ENCODE peak calls at places on chromosomes 3 and 15, in four cellular contexts. L, F, I and H are unnamed samples.

GRCh38 chr15:67097893-67098740 is 32.7 kb downstream of the SMAD3 start:
- DNase-seq in L (no peak), F (no peak), I (no peak), H (peak)

GRCh38 chr15:70269991-70270751 is 172.5 kb upstream of the TLE3 start:
- DNase-seq in L (no peak), F (no peak), I (no peak), H (no peak)

GRCh38 chr15:72585659-72586058 is 68.8 kb upstream of the GOLGA6B start:
- DNase-seq in L (no peak), F (no peak), I (no peak), H (peak)

GRCh38 chr15:55279746-55280351 is 9.8 kb downstream of the RAB27A start:
- DNase-seq in L (no peak), F (no peak), I (peak), H (peak)

GRCh38 chr15:38252481-38253311 is at the start of gene SPRED1:
- DNase-seq in L (peak), F (no peak), I (peak), H (no peak)

GRCh38 chr3:42730294-42730693 is 27.7 kb upstream of the HHATL start:
- DNase-seq in L (no peak), F (no peak), I (no peak), H (no peak)

GRCh38 chr3:102471001-102471400 is 36.2 kb downstream of the ZPLD1 start:
- DNase-seq in L (no peak), F (peak), I (peak), H (no peak)

GRCh38 chr3:193207874-193208273 is 33.1 kb upstream of the PLAAT1 start:
- DNase-seq in L (no peak), F (no peak), I (no peak), H (no peak)

GRCh38 chr3:150145659-150146058 is 175.0 kb upstream of the PFN2 start:
- DNase-seq in L (no peak), F (no peak), I (peak), H (peak)

GRCh38 chr3:127320529-127321121 is 32.8 kb upstream of the PRR20G start:
- DNase-seq in L (no peak), F (no peak), I (no peak), H (no peak)

GRCh38 chr15:49313650-49314049 is 109.4 kb upstream of the FGF7 start:
- DNase-seq in L (no peak), F (no peak), I (no peak), H (peak)

GRCh38 chr3:59069838-59070237 is 20.0 kb upstream of the CFAP20DC start:
- DNase-seq in L (no peak), F (no peak), I (no peak), H (no peak)

GRCh38 chr3:160343132-160343531 is 55.9 kb downstream of the IFT80 start:
- DNase-seq in L (no peak), F (no peak), I (no peak), H (peak)

GRCh38 chr3:11998091-11998490 is 6.1 kb upstream of the SYN2 start:
- DNase-seq in L (no peak), F (no peak), I (no peak), H (no peak)

GRCh38 chr3:122105626-122106025 is 50.5 kb downstream of the CD86 start:
- DNase-seq in L (no peak), F (no peak), I (no peak), H (no peak)

GRCh38 chr3:46883252-46884185 is 6.0 kb downstream of the PTH1R start:
- DNase-seq in L (no peak), F (no peak), I (no peak), H (peak)

GRCh38 chr3:114553949-114554593 is 260.2 kb downstream of the TIGIT start:
- DNase-seq in L (no peak), F (no peak), I (no peak), H (no peak)

GRCh38 chr15:74418575-74419338 is 15.0 kb downstream of the SEMA7A start:
- DNase-seq in L (no peak), F (no peak), I (no peak), H (no peak)

GRCh38 chr3:118573922-118574321 is 460.7 kb downstream of the IGSF11 start:
- DNase-seq in L (no peak), F (no peak), I (no peak), H (no peak)

GRCh38 chr3:36505393-36505792 is 125.1 kb downstream of the STAC start:
- DNase-seq in L (no peak), F (no peak), I (no peak), H (no peak)

GRCh38 chr3:149010504-149010951 is 19.2 kb downstream of the GYG1 start:
- DNase-seq in L (no peak), F (no peak), I (no peak), H (peak)

GRCh38 chr3:41900265-41900664 is 61.6 kb downstream of the ULK4 start:
- DNase-seq in L (peak), F (no peak), I (no peak), H (peak)

GRCh38 chr3:169966951-169967915 is 626 bp downstream of the SEC62 start:
- DNase-seq in L (peak), F (no peak), I (peak), H (peak)

GRCh38 chr3:186414735-186415419 is 52.8 kb upstream of the DGKG start:
- DNase-seq in L (no peak), F (no peak), I (no peak), H (peak)
- H2BK12ac ChIP-seq in L (no peak), F (peak), I (no peak), H (no peak)

GRCh38 chr3:138348950-138349739 is 766 bp downstream of the MRAS start:
- DNase-seq in L (no peak), F (no peak), I (no peak), H (peak)
- H3K4me3 ChIP-seq in L (peak), F (peak), I (peak), H (peak)

GRCh38 chr3:45127130-45127822 is 18.9 kb downstream of the CDCP1 start:
- DNase-seq in L (no peak), F (no peak), I (no peak), H (no peak)

GRCh38 chr3:45124956-45125355 is 21.2 kb downstream of the CDCP1 start:
- DNase-seq in L (no peak), F (no peak), I (no peak), H (no peak)

GRCh38 chr3:45126730-45127129 is 19.4 kb downstream of the CDCP1 start:
- DNase-seq in L (no peak), F (no peak), I (no peak), H (no peak)

GRCh38 chr3:45124379-45124778 is 21.8 kb downstream of the CDCP1 start:
- DNase-seq in L (no peak), F (no peak), I (no peak), H (peak)

DNA sequence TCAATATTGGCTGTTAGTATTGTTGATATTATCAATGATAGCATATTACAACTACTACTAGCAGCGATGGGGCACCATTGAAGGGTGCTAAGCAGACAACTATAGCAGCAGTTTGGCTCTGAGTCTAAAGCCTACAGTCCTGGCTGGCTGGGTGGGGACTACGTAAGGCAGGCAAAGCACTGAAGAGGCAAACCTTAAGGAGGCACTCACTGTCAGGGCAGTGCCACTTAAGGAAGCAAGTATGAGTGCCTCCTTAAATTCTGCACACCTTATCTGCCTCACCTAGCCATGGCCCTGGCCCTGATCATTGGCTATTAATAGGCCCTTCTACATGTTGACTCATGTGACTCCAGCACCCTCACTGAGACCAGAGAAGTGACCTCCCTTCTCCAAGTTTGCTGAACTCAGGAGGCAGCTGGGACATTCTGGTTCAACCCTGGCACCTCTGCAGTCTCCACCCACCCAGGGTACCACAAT is 20.6 kb downstream of the CDCP1 start:
- DNase-seq in L (no peak), F (no peak), I (no peak), H (no peak)
- H3K14ac ChIP-seq in L (no peak), F (no peak), I (no peak), H (peak)

GRCh38 chr15:65833501-65834220 is 35.6 kb upstream of the RAB11A start:
- DNase-seq in L (no peak), F (no peak), I (no peak), H (no peak)
- H2BK12ac ChIP-seq in L (no peak), F (peak), I (peak), H (no peak)